ENCODE peak calls at places on chromosomes 5 and 9, in seven cellular contexts. I is AG04450, R is brain microvascular endothelial cell, F is WTC11, J is fibroblast of pulmonary artery, Q is endothelial cell of umbilical vein, D is GM23338. N is an unnamed sample.

GRCh38 chr5:175738126-175738525 is 80.3 kb downstream of the HRH2 start:
- DNase-seq in D (no peak), Q (no peak), F (no peak), J (no peak), I (no peak), R (no peak), N (no peak)

GRCh38 chr5:29077451-29077850 is 2039.1 kb upstream of the CDH9 start:
- DNase-seq in D (no peak), I (no peak), R (peak; percentile 11), Q (no peak), F (no peak), J (no peak), N (no peak)

GRCh38 chr5:100950975-100951374 is 47.9 kb upstream of the ST8SIA4 start:
- DNase-seq in I (no peak), D (no peak), J (no peak), F (no peak), R (no peak), Q (no peak), N (no peak)

GRCh38 chr5:125327676-125328075 is 581.2 kb upstream of the ZNF608 start:
- DNase-seq in F (no peak), I (no peak), J (no peak), D (peak; percentile 24), R (no peak), Q (no peak), N (no peak)

GRCh38 chr5:74360535-74361210 is 279.9 kb downstream of the ENC1 start:
- DNase-seq in D (no peak), I (no peak), R (no peak), J (no peak), Q (no peak), F (no peak), N (no peak)

GRCh38 chr5:170861855-170862766 is at the start of gene RANBP17:
- DNase-seq in D (peak; percentile 93), I (no peak), J (peak; percentile 77), Q (peak; percentile 66), R (peak; percentile 67), F (peak; percentile 88), N (peak; percentile 94)

GRCh38 chr9:69744688-69745380 is 15.0 kb downstream of the PTAR1 start:
- DNase-seq in R (no peak), F (no peak), D (no peak), Q (no peak), I (no peak), J (no peak), N (no peak)

GRCh38 chr9:129697111-129697955 is 31.9 kb downstream of the PRRX2 start:
- DNase-seq in I (peak; percentile 29), D (peak; percentile 75), R (peak; percentile 45), Q (no peak), J (peak; percentile 52), F (peak; percentile 44), N (no peak)

GRCh38 chr9:136170291-136170901 is 34.5 kb downstream of the LHX3 start:
- DNase-seq in I (no peak), F (peak; percentile 79), Q (no peak), J (peak; percentile 10), R (no peak), D (peak; percentile 77), N (no peak)

GRCh38 chr9:87083986-87084385 is 136.7 kb upstream of the GAS1 start:
- DNase-seq in D (no peak), R (no peak), I (no peak), Q (no peak), J (no peak), F (no peak), N (no peak)

GRCh38 chr5:119293202-119293829 is 62.5 kb upstream of the TNFAIP8 start:
- DNase-seq in I (no peak), Q (no peak), R (no peak), J (no peak), F (no peak), D (no peak), N (no peak)

GRCh38 chr5:157566902-157567489 is 8.6 kb downstream of the ADAM19 start:
- DNase-seq in I (no peak), R (no peak), D (no peak), Q (no peak), J (no peak), F (no peak), N (no peak)

GRCh38 chr5:82364497-82364896 is 86.3 kb upstream of the RPS23 start:
- DNase-seq in Q (peak; percentile 80), R (peak; percentile 75), I (no peak), J (peak; percentile 87), D (peak; percentile 72), F (no peak), N (no peak)

GRCh38 chr5:93660677-93661076 is 77.7 kb downstream of the NR2F1 start:
- DNase-seq in J (no peak), I (no peak), D (no peak), F (no peak), Q (no peak), R (no peak), N (no peak)

GRCh38 chr9:94945191-94946144 is 219.0 kb downstream of the AOPEP start:
- DNase-seq in D (no peak), J (peak; percentile 85), R (peak; percentile 85), I (peak; percentile 84), F (no peak), Q (peak; percentile 55), N (no peak)

GRCh38 chr9:89223398-89223977 is 44.9 kb upstream of the SHC3 start:
- DNase-seq in D (no peak), J (no peak), I (no peak), F (no peak), R (no peak), Q (no peak), N (no peak)

GRCh38 chr5:36602711-36603321 is 3.6 kb upstream of the SLC1A3 start:
- DNase-seq in F (peak; percentile 58), D (peak; percentile 69), I (no peak), J (no peak), Q (no peak), R (no peak), N (no peak)

GRCh38 chr5:132322266-132322665 is 28.1 kb downstream of the SLC22A4 start:
- DNase-seq in Q (no peak), R (no peak), D (peak; percentile 87), F (peak; percentile 66), J (peak; percentile 28), I (no peak), N (no peak)

GRCh38 chr9:114988962-114989599 is 58.7 kb upstream of the TNFSF8 start:
- DNase-seq in J (no peak), R (no peak), Q (no peak), I (no peak), D (no peak), F (no peak), N (no peak)

GRCh38 chr5:154653418-154653763 is 101.8 kb upstream of the LARP1 start:
- DNase-seq in I (no peak), Q (no peak), F (no peak), D (no peak), J (no peak), R (no peak), N (peak; percentile 65)

GRCh38 chr5:50562694-50563093 is 103.7 kb upstream of the PARP8 start:
- DNase-seq in Q (no peak), F (no peak), R (no peak), J (no peak), I (no peak), D (no peak), N (no peak)

DNA sequence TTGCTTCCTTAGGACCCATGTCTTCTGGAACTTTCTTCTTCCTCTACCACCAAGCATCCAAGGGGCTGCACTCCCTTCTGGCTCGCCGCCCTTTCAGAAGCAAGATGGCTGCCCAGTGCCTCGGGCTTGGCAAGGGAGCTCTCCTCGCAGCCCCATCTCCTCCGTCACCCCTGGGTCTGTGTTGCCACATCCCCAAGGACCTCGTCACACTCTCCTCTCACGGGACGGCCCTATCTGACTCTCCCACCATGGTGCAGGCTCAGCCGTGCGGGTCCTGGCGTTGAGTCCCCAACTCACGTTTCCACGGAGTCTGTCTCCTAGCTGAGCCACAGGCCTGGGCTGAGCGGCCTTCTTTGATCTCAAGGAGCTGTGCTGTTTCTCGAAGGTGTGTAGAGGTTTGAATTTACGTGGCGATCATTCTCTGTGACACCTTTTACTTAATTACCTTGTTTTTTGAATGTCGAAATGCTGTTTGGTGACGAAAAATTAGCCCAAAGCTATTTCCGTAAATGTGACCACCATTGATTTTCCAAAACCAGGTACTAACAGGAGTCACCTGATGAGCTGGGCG is 15.0 kb upstream of the SCGB3A1 start:
- DNase-seq in R (no peak), D (no peak), Q (no peak), I (no peak), F (no peak), J (no peak), N (peak; percentile 89)
- TF ChIP-seq CTCF in R (no peak), D (no peak), Q (no peak), I (no peak), F (no peak), J (no peak), N (peak; percentile 43)

GRCh38 chr9:101951598-101951997 is 213.2 kb upstream of the GRIN3A start:
- DNase-seq in D (no peak), Q (no peak), I (no peak), F (no peak), J (no peak), R (no peak), N (no peak)
- TF ChIP-seq CTCF in D (no peak), Q (no peak), I (no peak), F (no peak), J (no peak), R (no peak), N (no peak)

DNA sequence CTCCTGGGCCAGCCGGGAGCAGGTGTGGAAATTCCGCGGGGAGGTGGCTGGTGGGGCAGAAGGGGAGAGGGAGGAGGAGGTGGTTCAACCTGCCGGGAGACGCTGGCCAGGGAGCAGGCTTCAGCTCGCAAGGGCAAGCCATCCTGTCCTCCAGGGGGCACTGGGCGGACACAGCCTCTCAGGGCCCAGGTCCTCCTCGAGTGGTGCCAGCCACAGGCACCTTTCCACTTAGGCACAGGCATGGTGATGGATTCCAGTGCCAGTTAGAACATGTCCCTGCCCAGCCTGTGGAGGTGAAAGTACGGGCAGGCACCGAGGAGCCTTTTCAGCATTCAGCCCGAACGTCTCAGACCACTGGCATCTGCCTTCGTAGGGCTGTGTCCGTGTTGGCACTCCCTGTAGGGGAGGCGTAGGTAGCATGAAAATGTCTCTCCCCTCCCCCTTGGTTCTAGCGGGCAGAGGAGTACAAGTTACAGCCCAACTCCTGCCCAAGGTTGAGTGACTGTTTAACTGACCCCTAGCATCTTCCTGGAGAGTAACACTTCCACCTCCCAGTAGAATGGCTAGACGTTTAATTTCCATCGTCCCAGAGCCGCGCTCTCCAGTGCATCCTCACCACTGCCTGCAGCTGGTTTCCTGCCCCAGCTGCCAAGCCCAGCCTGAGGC is 48.9 kb downstream of the DAB2IP start:
- DNase-seq in R (peak; percentile 29), F (peak; percentile 69), Q (peak; percentile 72), I (no peak), D (peak; percentile 72), J (peak; percentile 51), N (no peak)
- TF ChIP-seq CTCF in R (peak; percentile 81), F (no peak), Q (peak; percentile 64), I (peak; percentile 69), D (peak; percentile 78), J (peak; percentile 65), N (peak; percentile 78)

DNA sequence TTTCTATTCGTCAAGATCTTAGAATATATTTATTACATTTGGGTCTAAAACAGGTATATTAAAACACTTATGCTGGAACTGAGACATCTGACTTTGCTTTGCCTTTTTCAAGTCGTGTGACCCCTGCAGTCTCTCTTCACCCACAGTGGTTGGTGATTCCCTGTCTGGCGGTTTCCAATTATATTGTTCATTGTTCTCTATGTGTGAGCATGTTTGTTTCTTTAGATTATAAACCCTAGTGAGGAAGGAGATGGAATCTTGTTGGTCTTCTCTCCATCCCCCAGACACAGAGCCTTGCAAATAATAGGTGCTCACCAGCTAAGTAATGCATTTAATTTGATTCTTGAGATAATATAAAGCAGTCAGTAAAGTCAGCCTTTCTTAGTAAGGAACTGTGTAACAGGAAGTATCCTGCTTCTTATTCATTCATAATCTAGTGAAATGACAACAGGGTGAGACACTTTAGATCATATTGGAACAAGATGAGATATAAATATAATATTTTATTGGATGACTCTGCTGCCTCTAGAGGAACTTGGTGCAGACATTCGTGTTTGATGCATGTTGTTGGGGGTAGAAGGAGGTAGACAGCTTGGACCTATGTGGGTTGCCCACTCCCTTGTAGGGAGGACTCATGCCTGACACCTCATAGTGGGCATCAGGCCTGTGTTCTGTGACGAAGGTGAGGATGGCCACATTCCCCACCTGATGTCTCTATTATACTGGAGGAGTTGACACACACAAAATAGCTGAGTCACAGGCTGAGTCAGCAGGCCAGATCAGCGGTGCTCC is 88.1 kb downstream of the FGF1 start:
- DNase-seq in F (peak; percentile 35), D (peak; percentile 42), J (peak; percentile 80), Q (peak; percentile 81), R (peak; percentile 86), I (peak; percentile 49), N (no peak)
- TF ChIP-seq CTCF in F (no peak), D (no peak), J (peak; percentile 29), Q (no peak), R (peak; percentile 40), I (peak; percentile 27), N (peak; percentile 54)

N was measured in chondrocyte.